ENCODE peak calls at places on chromosomes 4 and X, in four cellular contexts. D is A549, F is GM12878, Y is K562. P is an unnamed sample.

GRCh38 chr4:16050669-16051068 is 33.2 kb downstream of the PROM1 start:
- DNase-seq in D (no peak), F (no peak), Y (no peak), P (no peak)

GRCh38 chr4:171715973-171716372 is 97.2 kb upstream of the GALNTL6 start:
- DNase-seq in D (no peak), F (no peak), Y (no peak), P (no peak)

GRCh38 chr4:88591787-88592599 is at the start of gene HERC3:
- DNase-seq in D (peak), F (peak), Y (peak), P (peak)

GRCh38 chr4:65508169-65508568 is 162.1 kb downstream of the EPHA5 start:
- DNase-seq in D (peak), F (no peak), Y (no peak), P (no peak)

GRCh38 chrX:100895365-100896075 is 21.4 kb upstream of the NOX1 start:
- DNase-seq in D (peak), F (no peak), Y (peak), P (peak)

GRCh38 chrX:100413231-100413630 is 3.2 kb upstream of the PCDH19 start:
- DNase-seq in D (peak), F (peak), Y (peak), P (peak)

GRCh38 chr4:120084327-120084726 is 17.7 kb upstream of the MAD2L1 start:
- DNase-seq in D (no peak), F (no peak), Y (no peak), P (no peak)

GRCh38 chr4:139506774-139507173 is 49.2 kb downstream of the SETD7 start:
- DNase-seq in D (no peak), F (no peak), Y (no peak), P (no peak)

GRCh38 chrX:141405878-141406492 is 163.7 kb upstream of the SPANXC start:
- DNase-seq in D (peak), F (no peak), Y (no peak), P (no peak)

GRCh38 chr4:3480528-3481112 is 17.5 kb downstream of the DOK7 start:
- DNase-seq in D (peak), F (no peak), Y (peak), P (peak)

GRCh38 chrX:17456526-17456925 is 81.5 kb downstream of the NHS start:
- DNase-seq in D (no peak), F (no peak), Y (no peak), P (no peak)

GRCh38 chr4:143559757-143560147 is 46.2 kb downstream of the SMARCA5 start:
- DNase-seq in D (no peak), F (no peak), Y (no peak), P (no peak)

GRCh38 chrX:102067966-102068723 is 57.3 kb upstream of the TCEAL2 start:
- DNase-seq in D (peak), F (peak), Y (peak), P (peak)

GRCh38 chr4:150072906-150073714 is 5.1 kb upstream of the DCLK2 start:
- DNase-seq in D (peak), F (no peak), Y (no peak), P (no peak)

GRCh38 chr4:81032174-81032551 is 1.7 kb downstream of the BMP3 start:
- DNase-seq in D (no peak), F (no peak), Y (no peak), P (no peak)

GRCh38 chrX:14243823-14244222 is 214.1 kb upstream of the GEMIN8 start:
- DNase-seq in D (no peak), F (no peak), Y (no peak), P (no peak)

GRCh38 chr4:184475096-184475461 is 729 bp upstream of the IRF2 start:
- DNase-seq in D (peak), F (no peak), Y (peak), P (no peak)

GRCh38 chrX:1231850-1232505 is 19.5 kb upstream of the CRLF2 start:
- DNase-seq in D (no peak), F (no peak), Y (no peak), P (no peak)

GRCh38 chr4:112266823-112267222 is 18.9 kb downstream of the TIFA start:
- DNase-seq in D (peak), F (no peak), Y (peak), P (no peak)

GRCh38 chr4:150867148-150867547 is 147.9 kb downstream of the LRBA start:
- DNase-seq in D (peak), F (peak), Y (peak), P (peak)

GRCh38 chrX:17024896-17025295 is 78.4 kb downstream of the REPS2 start:
- DNase-seq in D (no peak), F (no peak), Y (no peak), P (peak)

GRCh38 chrX:149286940-149287349 is 218.2 kb downstream of the IDS start:
- DNase-seq in D (peak), F (peak), Y (peak), P (peak)

GRCh38 chr4:169902658-169903345 is 123.4 kb downstream of the MFAP3L start:
- DNase-seq in D (peak), F (no peak), Y (peak), P (peak)

GRCh38 chrX:33974676-33975075 is 157.4 kb downstream of the FAM47A start:
- DNase-seq in D (no peak), F (no peak), Y (no peak), P (no peak)

GRCh38 chr4:56976878-56977320 is 507 bp downstream of the NOA1 start:
- DNase-seq in D (peak), F (no peak), Y (peak), P (peak)

GRCh38 chrX:8404958-8405357 is 59.7 kb upstream of the VCX3B start:
- DNase-seq in D (no peak), F (no peak), Y (no peak), P (no peak)

GRCh38 chr4:87356832-87357526 is 34.0 kb downstream of the HSD17B11 start:
- DNase-seq in D (no peak), F (no peak), Y (no peak), P (no peak)

GRCh38 chrX:47898024-47898423 is 61.3 kb downstream of the ZNF81 start:
- DNase-seq in D (no peak), F (no peak), Y (no peak), P (no peak)

GRCh38 chr4:47667552-47667951 is 170.3 kb downstream of the CORIN start:
- DNase-seq in D (no peak), F (no peak), Y (no peak), P (no peak)

GRCh38 chr4:159177265-159178146 is 74.6 kb downstream of the RAPGEF2 start:
- DNase-seq in D (no peak), F (no peak), Y (no peak), P (no peak)

DNA sequence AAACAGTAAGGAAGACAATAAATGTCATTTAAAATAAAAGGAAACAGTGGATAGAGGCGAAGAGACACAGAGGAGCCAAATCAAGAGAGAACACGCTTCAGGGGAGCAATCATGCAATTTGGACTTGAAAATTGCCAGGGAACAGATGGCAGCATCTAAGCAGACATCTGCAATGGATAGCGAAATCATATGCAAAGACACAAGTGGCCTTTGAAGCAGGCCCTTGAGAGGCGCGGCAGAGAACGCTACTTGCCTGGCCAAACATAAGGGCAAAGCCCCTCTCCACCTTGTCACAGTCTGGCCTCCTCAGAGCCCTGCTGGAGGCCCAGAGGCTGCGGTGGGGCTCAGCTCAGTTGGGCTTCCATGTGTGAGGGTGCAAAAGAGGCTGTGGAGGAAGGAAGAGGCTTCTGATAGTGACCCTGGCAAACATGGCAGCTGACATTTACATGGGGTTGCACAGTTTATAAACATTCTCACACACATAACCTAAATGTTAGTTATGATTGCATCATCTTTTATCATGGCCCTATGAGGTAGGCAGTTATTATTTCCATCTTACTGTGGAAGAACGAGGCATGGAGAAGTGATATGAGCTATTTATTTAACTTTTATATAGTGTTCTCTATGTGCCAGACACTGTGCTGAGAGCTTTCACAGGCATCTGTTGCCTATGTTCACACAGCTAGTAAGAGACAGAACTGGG is 18.3 kb downstream of the ADGRG4 start:
- DNase-seq in D (no peak), F (no peak), Y (no peak), P (no peak)
- TF ChIP-seq POLR2AphosphoS2 in D (no peak), F (no peak), Y (no peak), P (no peak)

GRCh38 chr4:55170462-55170861 is 45.1 kb upstream of the KDR start:
- DNase-seq in D (no peak), F (no peak), Y (no peak), P (no peak)

GRCh38 chr4:55173580-55173979 is 48.2 kb upstream of the KDR start:
- DNase-seq in D (peak), F (no peak), Y (no peak), P (no peak)

GRCh38 chr4:55172694-55173287 is 47.4 kb upstream of the KDR start:
- DNase-seq in D (no peak), F (no peak), Y (no peak), P (no peak)

GRCh38 chr4:55169352-55169959 is 44.1 kb upstream of the KDR start:
- DNase-seq in D (peak), F (no peak), Y (peak), P (peak)
- TF ChIP-seq POLR2AphosphoS2 in D (no peak), F (no peak), Y (no peak), P (no peak)

GRCh38 chr4:23706972-23707676 is 182.7 kb downstream of the PPARGC1A start:
- DNase-seq in D (no peak), F (no peak), Y (no peak), P (no peak)
- TF ChIP-seq POLR2AphosphoS2 in D (no peak), F (no peak), Y (no peak), P (no peak)

GRCh38 chrX:119758682-119759332 is 419 bp downstream of the SOWAHD start:
- DNase-seq in D (no peak), F (no peak), Y (peak), P (no peak)
- TF ChIP-seq POLR2AphosphoS2 in D (no peak), F (no peak), Y (no peak), P (no peak)

DNA sequence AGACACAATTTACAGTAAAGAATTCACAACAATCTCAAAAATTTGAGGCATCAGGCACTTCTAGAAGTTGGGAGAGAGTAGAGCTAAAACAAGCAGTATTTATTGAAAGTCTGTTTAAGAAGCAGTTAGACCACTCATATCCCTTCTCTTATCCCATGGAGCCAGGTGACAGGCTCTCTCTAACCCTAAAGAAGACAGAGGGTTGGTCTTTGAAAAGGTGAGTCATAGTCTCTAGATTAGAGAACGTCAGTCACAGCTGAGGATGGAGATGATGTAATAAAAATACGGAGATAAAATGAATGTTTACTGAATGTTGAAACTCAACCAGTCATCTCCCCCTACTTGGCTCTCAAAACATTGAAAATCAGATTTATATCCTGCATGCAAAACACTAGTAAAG is 223.8 kb downstream of the CHIC2 start:
- DNase-seq in D (peak), F (no peak), Y (no peak), P (no peak)
- TF ChIP-seq POLR2AphosphoS2 in D (no peak), F (no peak), Y (no peak), P (no peak)

DNA sequence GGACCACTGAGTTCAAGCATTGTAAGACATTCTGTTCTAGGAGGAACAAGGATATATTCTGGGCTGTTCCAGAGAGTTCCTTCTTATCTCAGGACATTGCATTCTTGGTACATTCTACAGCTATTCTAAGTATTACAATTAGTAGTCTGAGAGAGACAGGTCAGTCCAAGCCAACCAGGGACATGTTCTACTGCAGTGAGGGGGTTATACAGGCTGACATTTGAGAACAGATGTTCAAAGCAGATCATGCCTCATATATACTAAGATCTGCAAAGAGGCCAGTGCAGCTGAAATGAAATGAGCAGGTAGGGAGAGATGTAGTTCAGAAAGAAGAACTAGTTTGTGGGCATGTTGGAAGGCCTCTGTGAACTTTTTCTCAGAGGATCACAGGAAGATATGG is 142.0 kb downstream of the CENPC start:
- DNase-seq in D (no peak), F (no peak), Y (peak), P (no peak)
- TF ChIP-seq POLR2AphosphoS2 in D (no peak), F (no peak), Y (no peak), P (no peak)

DNA sequence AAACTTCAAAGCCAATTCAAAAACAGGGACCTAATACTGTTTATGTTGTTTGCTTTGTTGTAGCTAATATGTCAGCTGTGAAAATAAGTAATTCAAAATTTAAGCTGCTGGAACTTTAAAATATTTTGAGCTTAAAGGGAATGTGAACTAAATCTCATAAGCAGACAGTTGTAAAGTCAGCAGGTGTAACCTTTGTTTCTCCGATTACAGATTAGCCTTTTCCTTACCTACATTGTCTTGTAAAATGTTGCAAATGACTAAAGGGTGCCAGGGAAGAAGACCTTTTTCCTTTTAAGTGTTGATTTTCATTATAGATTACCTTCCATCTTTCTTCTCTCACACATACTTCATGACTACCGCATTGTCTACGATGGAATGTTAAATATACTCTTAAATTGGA is 405.1 kb downstream of the KCNIP4 start:
- DNase-seq in D (no peak), F (no peak), Y (no peak), P (no peak)
- TF ChIP-seq POLR2AphosphoS2 in D (no peak), F (no peak), Y (no peak), P (no peak)

DNA sequence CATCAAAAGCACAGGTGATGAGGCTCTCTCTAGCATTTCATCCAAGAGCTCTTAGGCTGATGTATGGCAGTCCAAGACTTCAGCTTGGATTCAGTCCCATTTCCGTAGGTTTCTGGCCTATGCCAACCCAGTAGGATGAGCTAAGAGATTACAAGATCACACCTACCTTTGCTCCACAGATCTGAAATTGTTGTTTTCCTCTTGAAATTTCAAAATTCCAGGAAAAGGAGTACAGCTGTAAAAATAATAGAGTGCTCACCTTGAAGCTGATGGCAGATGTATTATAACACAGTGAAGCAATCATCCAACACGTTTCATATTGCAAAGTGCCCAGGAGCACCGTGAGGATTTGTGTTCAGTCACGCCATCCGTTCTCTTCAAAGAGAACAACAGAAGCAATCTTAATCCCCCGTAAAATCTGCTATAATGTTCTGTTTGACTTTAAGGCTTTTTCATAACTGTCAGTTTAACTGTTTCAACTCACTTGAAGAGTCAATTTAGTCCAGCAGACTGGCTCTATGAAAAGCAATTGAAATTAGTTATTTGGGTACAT is 137.5 kb downstream of the CPE start:
- DNase-seq in D (no peak), F (no peak), Y (no peak), P (no peak)
- TF ChIP-seq POLR2AphosphoS2 in D (no peak), F (no peak), Y (no peak), P (no peak)